ENCODE peak calls at places on chromosomes 11 and 22, in five cellular contexts. G is Ammon's horn; B is cardiac muscle cell; M is LNCaP clone FGC; E is activated CD4-positive, CD25-positive, alpha-beta regulatory T cell. Z is an unnamed sample.

GRCh38 chr22:47337161-47337621 is 574.7 kb downstream of the TBC1D22A start:
- DNase-seq in B (peak), M (peak), G (peak), E (no peak), Z (peak)

GRCh38 chr11:114164546-114164945 is 105.0 kb downstream of the ZBTB16 start:
- DNase-seq in M (no peak), G (no peak), E (no peak), B (no peak), Z (no peak)

GRCh38 chr22:27863001-27863400 is 56.1 kb downstream of the PITPNB start:
- DNase-seq in G (no peak), B (no peak), E (no peak), M (no peak), Z (no peak)

GRCh38 chr22:26748845-26749244 is 91.5 kb downstream of the MIAT start:
- DNase-seq in B (no peak), G (peak), E (no peak), M (no peak), Z (no peak)

GRCh38 chr22:38038890-38039812 is 18.1 kb upstream of the PICK1 start:
- DNase-seq in G (no peak), B (no peak), M (no peak), E (no peak), Z (no peak)

GRCh38 chr11:7691759-7692334 is 14.4 kb downstream of the OVCH2 start:
- DNase-seq in E (no peak), B (peak), M (no peak), G (no peak), Z (no peak)

GRCh38 chr22:36184433-36185035 is 17.1 kb downstream of the APOL4 start:
- DNase-seq in G (peak), M (no peak), E (no peak), B (peak), Z (no peak)

GRCh38 chr22:28450109-28450508 is 229.5 kb downstream of the TTC28 start:
- DNase-seq in G (no peak), E (no peak), B (no peak), M (no peak), Z (no peak)

GRCh38 chr11:63814383-63814736 is 1.1 kb downstream of the SPINDOC start:
- DNase-seq in G (peak), B (peak), M (no peak), E (no peak), Z (no peak)

GRCh38 chr22:47021371-47022074 is 259.1 kb downstream of the TBC1D22A start:
- DNase-seq in E (no peak), M (no peak), B (no peak), G (no peak), Z (no peak)

GRCh38 chr22:45688606-45689080 is 17.0 kb downstream of the ATXN10 start:
- DNase-seq in B (peak), G (no peak), E (no peak), M (peak), Z (no peak)

GRCh38 chr11:1202776-1203504 is 19.9 kb upstream of the MUC5B start:
- DNase-seq in B (peak), M (no peak), G (peak), E (peak), Z (no peak)

GRCh38 chr11:23078289-23078971 is 218.2 kb upstream of the CCDC179 start:
- DNase-seq in G (no peak), E (no peak), M (no peak), B (peak), Z (no peak)

GRCh38 chr11:123616505-123617198 is 37.8 kb downstream of the SCN3B start:
- DNase-seq in M (no peak), G (peak), B (peak), E (no peak), Z (no peak)

GRCh38 chr11:117807482-117808272 is 10.7 kb upstream of the DSCAML1 start:
- DNase-seq in M (no peak), G (peak), B (peak), E (peak), Z (peak)

GRCh38 chr11:34356130-34356529 is 1.7 kb downstream of the ABTB2 start:
- DNase-seq in G (no peak), E (no peak), B (no peak), M (no peak), Z (no peak)

GRCh38 chr11:67379061-67380058 is 6.0 kb upstream of the CLCF1 start:
- DNase-seq in G (no peak), B (no peak), E (no peak), M (no peak), Z (no peak)

GRCh38 chr22:23580586-23581251 is 629 bp upstream of the IGLL1 start:
- DNase-seq in B (no peak), M (no peak), G (no peak), E (no peak), Z (no peak)

GRCh38 chr11:11230802-11231562 is 122.1 kb downstream of the CSNK2A3 start:
- DNase-seq in E (no peak), M (peak), B (no peak), G (no peak), Z (no peak)

GRCh38 chr11:19259487-19260345 is 19.0 kb upstream of the E2F8 start:
- DNase-seq in G (peak), E (peak), M (no peak), B (peak), Z (peak)

GRCh38 chr11:57778318-57779037 is 16.9 kb downstream of the CTNND1 start:
- DNase-seq in B (peak), E (no peak), M (peak), G (peak), Z (peak)

GRCh38 chr11:61062181-61062955 is 39.9 kb upstream of the CD5 start:
- DNase-seq in G (no peak), E (no peak), M (no peak), B (no peak), Z (no peak)

GRCh38 chr22:29259253-29259899 is 8.4 kb downstream of the RHBDD3 start:
- DNase-seq in B (peak), M (no peak), E (no peak), G (no peak), Z (no peak)